ENCODE peak calls at places on chromosomes 3 and 15, in seven cellular contexts. Y is SK-N-SH, G is stomach, H is A549, N is transverse colon, D is upper lobe of left lung, O is K562. S is an unnamed sample.
A peak's percentile ranks its signal among the peaks of the same experiment; 100 is the strongest.

GRCh38 chr15:94080416-94080815 is 150.9 kb upstream of the MCTP2 start:
- DNase-seq in N (no peak), D (no peak), O (no peak), Y (no peak), H (no peak), G (no peak), S (no peak)

GRCh38 chr3:160003520-160004128 is 15.0 kb downstream of the IL12A start:
- DNase-seq in O (peak; percentile 16), Y (peak; percentile 57), D (no peak), H (peak; percentile 69), N (peak; percentile 71), G (peak; percentile 38), S (peak; percentile 68)

GRCh38 chr3:124363451-124363850 is 366.8 kb upstream of the UMPS start:
- DNase-seq in O (no peak), D (no peak), N (no peak), Y (no peak), H (no peak), G (no peak), S (no peak)

GRCh38 chr15:101320501-101321052 is 25.5 kb upstream of the SNRPA1 start:
- DNase-seq in H (no peak), O (no peak), G (peak; percentile 40), D (no peak), N (peak; percentile 52), Y (no peak), S (peak; percentile 79)

GRCh38 chr3:107870096-107870495 is 220.7 kb downstream of the CD47 start:
- DNase-seq in Y (no peak), D (no peak), N (no peak), O (no peak), H (no peak), G (no peak), S (no peak)

GRCh38 chr15:68997930-68998777 is 16.3 kb upstream of the NOX5 start:
- DNase-seq in N (no peak), Y (no peak), O (no peak), H (no peak), D (no peak), G (no peak), S (no peak)

GRCh38 chr3:11480663-11481298 is 162.9 kb downstream of the VGLL4 start:
- DNase-seq in H (no peak), G (peak; percentile 48), N (peak; percentile 15), O (peak; percentile 35), Y (no peak), D (no peak), S (peak; percentile 89)

GRCh38 chr15:34271493-34271892 is 46.7 kb downstream of the EMC4 start:
- DNase-seq in N (no peak), Y (no peak), H (peak; percentile 52), O (no peak), G (no peak), D (no peak), S (no peak)

GRCh38 chr3:42802876-42803799 is 1.2 kb downstream of the HIGD1A start:
- DNase-seq in O (peak; percentile 23), Y (peak; percentile 34), G (no peak), D (no peak), H (no peak), N (no peak), S (no peak)

GRCh38 chr3:114290911-114291901 is 2.6 kb upstream of the TIGIT start:
- DNase-seq in D (peak; percentile 75), H (peak; percentile 66), O (peak; percentile 72), N (peak; percentile 77), G (peak; percentile 64), Y (peak; percentile 70), S (peak; percentile 67)

DNA sequence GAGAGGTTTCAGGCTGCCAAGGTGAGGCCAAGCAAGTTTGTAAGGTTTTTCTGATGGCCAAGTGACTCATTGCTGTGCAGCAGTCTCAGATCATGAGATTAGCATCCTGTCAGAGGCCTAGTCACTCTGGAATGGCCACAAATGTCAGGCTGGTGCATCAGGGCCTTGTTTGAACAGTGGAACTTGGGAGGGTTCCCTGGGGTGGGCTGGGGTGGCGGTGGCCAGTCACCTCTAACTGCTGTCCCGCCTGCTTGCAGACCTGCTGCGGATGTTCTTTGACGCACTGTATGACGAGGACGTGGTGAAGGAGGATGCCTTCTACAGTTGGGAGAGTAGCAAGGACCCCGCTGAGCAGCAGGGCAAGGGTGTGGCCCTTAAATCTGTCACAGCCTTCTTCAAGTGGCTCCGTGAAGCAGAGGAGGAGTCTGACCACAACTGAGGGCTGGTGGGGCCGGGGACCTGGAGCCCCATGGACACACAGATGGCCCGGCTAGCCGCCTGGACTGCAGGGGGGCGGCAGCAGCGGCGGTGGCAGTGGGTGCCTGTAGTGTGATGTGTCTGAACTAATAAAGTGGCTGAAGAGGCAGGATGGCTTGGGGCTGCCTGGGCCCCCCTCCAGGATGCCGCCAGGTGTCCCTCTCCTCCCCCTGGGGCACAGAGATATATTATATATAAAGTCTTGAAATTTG is 2.8 kb upstream of the FAM131A start:
- DNase-seq in D (peak; percentile 83), N (no peak), Y (no peak), H (peak; percentile 48), O (no peak), G (no peak), S (no peak)
- TF ChIP-seq EP300 in D (no peak), N (no peak), Y (peak; percentile 28), H (no peak), O (no peak), G (no peak), S (no peak)

GRCh38 chr3:39990532-39990931 is 181.1 kb downstream of the MYRIP start:
- DNase-seq in N (peak; percentile 18), H (peak; percentile 54), D (no peak), Y (peak; percentile 30), O (peak; percentile 73), G (peak; percentile 48), S (no peak)
- H3K4me1 ChIP-seq in N (no peaks in the 10 kb centered on the region), H (no peaks in the 10 kb centered on the region), D (no peaks in the 10 kb centered on the region), Y (no peaks in the 10 kb centered on the region), O (no peaks in the 10 kb centered on the region), G (no peaks in the 10 kb centered on the region), S (no peaks in the 10 kb centered on the region)

GRCh38 chr3:52076900-52077299 is 20.5 kb upstream of the DUSP7 start:
- DNase-seq in H (no peak), O (no peak), N (no peak), Y (no peak), D (no peak), G (no peak), S (no peak)
- H3K27ac ChIP-seq in H (no peak overlapping the region), O (no peak overlapping the region), N (peak overlapping the region; percentile 58), Y (peak overlapping the region; percentile 16), D (peak overlapping the region; percentile 70), G (no peak overlapping the region), S (peak overlapping the region; percentile 64)

DNA sequence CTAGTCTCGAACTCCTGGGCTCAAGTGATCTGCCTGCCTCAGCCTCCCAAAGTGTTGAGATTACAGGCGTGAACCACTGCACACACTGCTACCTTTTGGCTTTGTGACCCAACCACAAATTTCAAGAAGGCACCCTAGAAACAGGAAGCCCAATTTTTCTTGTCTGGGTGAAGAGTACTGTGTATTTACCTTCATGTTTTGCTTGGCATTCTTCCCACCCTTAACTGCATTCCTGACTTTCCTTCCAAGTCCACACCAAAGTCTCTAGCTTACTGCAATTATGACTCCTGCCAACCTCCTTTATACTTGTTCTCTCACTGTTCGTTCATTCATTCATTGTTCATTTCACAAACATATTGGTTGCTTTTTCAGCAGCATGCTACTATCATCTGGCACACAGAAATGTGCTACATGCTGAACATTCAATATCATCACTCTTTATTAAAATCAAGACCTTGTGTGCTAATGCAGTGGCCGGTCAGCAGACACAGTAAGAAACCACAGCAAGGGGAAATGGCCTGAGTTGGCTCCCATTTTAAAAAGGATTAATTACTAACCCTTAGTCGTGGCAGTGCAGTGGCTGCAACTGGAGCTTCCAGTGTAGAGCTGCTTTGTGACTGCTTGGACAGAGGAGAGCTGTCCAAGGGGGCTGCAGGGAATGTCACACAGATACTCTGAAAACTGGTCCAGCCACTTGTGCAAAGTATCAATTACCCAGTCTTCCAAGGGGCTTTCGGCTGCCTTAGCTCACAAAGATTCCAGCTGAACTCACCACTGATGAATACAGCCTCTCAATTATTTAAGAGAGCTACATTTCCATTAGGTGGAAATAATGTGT is 94.0 kb downstream of the ETFA start:
- DNase-seq in G (no peak), N (no peak), O (no peak), H (peak; percentile 38), Y (no peak), D (no peak), S (no peak)
- TF ChIP-seq EP300 in G (no peak), N (no peak), O (no peak), H (no peak), Y (no peak), D (no peak), S (no peak)

GRCh38 chr3:194487289-194488006 is 646 bp upstream of the ATP13A3 start:
- DNase-seq in N (peak; percentile 43), D (peak; percentile 91), G (peak; percentile 48), H (no peak), O (peak; percentile 58), Y (peak; percentile 66), S (peak; percentile 74)
- H3K4me1 ChIP-seq in N (peaks cover 21% of the 10 kb centered on the region), D (peaks cover 40% of the 10 kb centered on the region), G (peaks cover 63% of the 10 kb centered on the region), H (peaks cover 45% of the 10 kb centered on the region), O (peaks cover 55% of the 10 kb centered on the region), Y (peaks cover 8% of the 10 kb centered on the region), S (peaks cover 20% of the 10 kb centered on the region)

S was measured in sigmoid colon.